ENCODE peak calls at places on chromosomes 5 and 9, in six cellular contexts. Q is NCI-H226; I is HepG2; C is naive thymus-derived CD8-positive, alpha-beta T cell; B is activated T-cell treated with anti-CD3 and anti-CD28 coated beads, Interleukin-2, amount 50 U/mL, for 24 hours; Y is effector memory CD4-positive, alpha-beta T cell. K is an unnamed sample.

GRCh38 chr9:80646211-80646610 is 1043.1 kb downstream of the TLE1 start:
- DNase-seq in C (no peak), B (no peak), Q (no peak), I (no peak), Y (no peak), K (no peak)

GRCh38 chr9:129111762-129112151 is 542 bp downstream of the PTPA start:
- DNase-seq in Y (no peak), C (peak; percentile 62), Q (no peak), B (no peak), I (peak; percentile 25), K (no peak)

GRCh38 chr5:180119031-180119885 is 47.7 kb upstream of the RNF130 start:
- DNase-seq in Y (no peak), Q (no peak), I (no peak), B (peak; percentile 25), C (no peak), K (no peak)

GRCh38 chr9:135596211-135596610 is 34.7 kb downstream of the PAEP start:
- DNase-seq in Y (no peak), B (no peak), Q (peak; percentile 47), C (no peak), I (no peak), K (no peak)

GRCh38 chr5:58019614-58020013 is 440.3 kb downstream of the PLK2 start:
- DNase-seq in B (no peak), C (no peak), Q (peak; percentile 77), I (no peak), Y (no peak), K (no peak)

GRCh38 chr9:35956646-35957045 is 1.3 kb downstream of the OR2S2 start:
- DNase-seq in I (no peak), C (no peak), B (no peak), Y (no peak), Q (no peak), K (no peak)

GRCh38 chr9:133184971-133185370 is 21.3 kb upstream of the GBGT1 start:
- DNase-seq in I (peak; percentile 64), Y (peak; percentile 15), Q (peak; percentile 70), B (no peak), C (no peak), K (no peak)

GRCh38 chr9:89247431-89248370 is 63.3 kb upstream of the CKS2 start:
- DNase-seq in Y (no peak), I (no peak), Q (no peak), C (no peak), B (no peak), K (no peak)

GRCh38 chr5:174245506-174245905 is 200.0 kb downstream of the NSG2 start:
- DNase-seq in Y (no peak), Q (no peak), I (no peak), C (no peak), B (no peak), K (no peak)

GRCh38 chr5:74945561-74946165 is 79.5 kb upstream of the FAM169A start:
- DNase-seq in Y (no peak), B (peak; percentile 41), C (no peak), I (no peak), Q (no peak), K (peak; percentile 16)

GRCh38 chr5:112264666-112265065 is 154.4 kb downstream of the EPB41L4A start:
- DNase-seq in B (no peak), Q (no peak), C (no peak), Y (no peak), I (no peak), K (no peak)

GRCh38 chr5:78899922-78900362 is 85.2 kb downstream of the ARSB start:
- DNase-seq in I (peak; percentile 58), B (no peak), Y (no peak), C (no peak), Q (peak; percentile 65), K (no peak)

GRCh38 chr5:59483971-59484472 is 409.5 kb downstream of the PDE4D start:
- DNase-seq in I (no peak), B (no peak), Q (peak; percentile 84), Y (no peak), C (no peak), K (no peak)

K was measured in GM12864.